ENCODE peak calls at places on chromosomes 16 and 17, in seven cellular contexts. C, N, D, I, Y, F and G are unnamed samples.

GRCh38 chr16:66895999-66896398 is 15.7 kb downstream of the PDP2 start:
- DNase-seq in N (no peak), F (no peak), D (no peak), Y (no peak), C (no peak), I (no peak), G (no peak)

GRCh38 chr16:28186752-28187151 is 25.0 kb downstream of the XPO6 start:
- DNase-seq in F (no peak), Y (no peak), I (no peak), N (no peak), C (no peak), D (no peak), G (no peak)

GRCh38 chr16:2490190-2491105 is 15.5 kb downstream of the TBC1D24 start:
- DNase-seq in I (no peak), C (no peak), N (no peak), D (no peak), Y (no peak), F (no peak), G (no peak)

GRCh38 chr17:79955167-79955549 is 80.5 kb downstream of the TBC1D16 start:
- DNase-seq in Y (no peak), D (no peak), F (peak), N (peak), C (no peak), I (no peak), G (no peak)

GRCh38 chr17:81491193-81491592 is 21.4 kb downstream of the ACTG1 start:
- DNase-seq in C (no peak), Y (no peak), I (peak), N (no peak), D (no peak), F (no peak), G (no peak)

GRCh38 chr17:18141210-18141803 is 32.8 kb downstream of the MYO15A start:
- DNase-seq in I (no peak), N (no peak), Y (peak), D (peak), C (peak), F (no peak), G (no peak)

GRCh38 chr16:7014756-7015155 is 317.9 kb upstream of the RBFOX1 start:
- DNase-seq in F (no peak), I (no peak), Y (no peak), N (no peak), D (no peak), C (no peak), G (no peak)

GRCh38 chr17:81556175-81556691 is 4.1 kb upstream of the FAAP100 start:
- DNase-seq in Y (no peak), I (no peak), D (no peak), C (no peak), N (no peak), F (no peak), G (no peak)

GRCh38 chr17:31745964-31746650 is 112.9 kb downstream of the COPRS start:
- DNase-seq in I (no peak), D (no peak), C (no peak), F (no peak), Y (no peak), N (no peak), G (no peak)

GRCh38 chr16:47018223-47018891 is 44.9 kb upstream of the DNAJA2 start:
- DNase-seq in Y (no peak), C (peak), I (no peak), N (no peak), F (no peak), D (peak), G (no peak)

GRCh38 chr17:51608251-51608933 is 348.0 kb downstream of the UTP18 start:
- DNase-seq in I (no peak), Y (no peak), N (no peak), C (no peak), F (no peak), D (no peak), G (no peak)

GRCh38 chr16:21214086-21214485 is 2.7 kb upstream of the ZP2 start:
- DNase-seq in N (no peak), Y (no peak), F (no peak), D (no peak), C (no peak), I (no peak), G (no peak)

GRCh38 chr17:56085576-56086267 is 67.6 kb upstream of the ANKFN1 start:
- DNase-seq in C (no peak), N (no peak), Y (no peak), F (no peak), D (no peak), I (no peak), G (no peak)

GRCh38 chr16:23771027-23771426 is 16.2 kb downstream of the CHP2 start:
- DNase-seq in C (no peak), D (no peak), Y (no peak), F (no peak), N (no peak), I (no peak), G (no peak)

GRCh38 chr16:69301861-69302260 is 9.3 kb upstream of the VPS4A start:
- DNase-seq in Y (no peak), N (no peak), F (no peak), I (no peak), D (no peak), C (no peak), G (no peak)

GRCh38 chr17:47210105-47210504 is 957 bp downstream of the MYL4 start:
- DNase-seq in D (no peak), N (no peak), F (no peak), C (no peak), I (no peak), Y (no peak), G (no peak)

GRCh38 chr16:8675183-8676159 is 1.1 kb downstream of the ABAT start:
- DNase-seq in D (no peak), Y (no peak), F (no peak), C (no peak), N (no peak), I (no peak), G (no peak)

GRCh38 chr16:53495325-53495724 is 7.7 kb downstream of the AKTIP start:
- DNase-seq in I (no peak), N (no peak), C (no peak), Y (no peak), D (no peak), F (no peak), G (no peak)

GRCh38 chr17:61005358-61005757 is 327.7 kb downstream of the BCAS3 start:
- DNase-seq in F (no peak), D (no peak), Y (no peak), N (no peak), C (peak), I (peak), G (no peak)

DNA sequence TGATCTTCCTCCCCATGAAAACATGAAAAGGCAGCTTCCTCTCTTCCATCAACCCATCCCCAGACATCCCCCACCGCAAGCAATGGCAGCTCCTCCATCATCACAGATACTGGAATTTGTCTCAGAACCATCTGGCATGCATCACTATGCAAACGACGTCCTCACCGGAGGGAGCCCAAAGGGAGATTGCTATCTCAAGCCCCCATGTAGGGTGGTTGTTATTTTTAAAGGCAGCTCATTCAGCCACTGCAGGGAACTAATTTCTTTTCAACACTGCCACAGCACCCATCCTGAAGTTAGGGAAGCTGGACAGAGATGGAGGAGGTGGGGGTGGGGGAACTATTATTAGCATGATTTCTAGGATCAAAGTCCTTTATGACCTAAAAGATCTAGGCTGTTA is 222.6 kb downstream of the FOXL1 start:
- DNase-seq in D (no peak), I (no peak), C (no peak), F (no peak), Y (no peak), N (no peak), G (no peak)
- TF ChIP-seq CTCF in D (no peak), I (no peak), C (no peak), F (no peak), Y (no peak), N (no peak), G (no peak)

DNA sequence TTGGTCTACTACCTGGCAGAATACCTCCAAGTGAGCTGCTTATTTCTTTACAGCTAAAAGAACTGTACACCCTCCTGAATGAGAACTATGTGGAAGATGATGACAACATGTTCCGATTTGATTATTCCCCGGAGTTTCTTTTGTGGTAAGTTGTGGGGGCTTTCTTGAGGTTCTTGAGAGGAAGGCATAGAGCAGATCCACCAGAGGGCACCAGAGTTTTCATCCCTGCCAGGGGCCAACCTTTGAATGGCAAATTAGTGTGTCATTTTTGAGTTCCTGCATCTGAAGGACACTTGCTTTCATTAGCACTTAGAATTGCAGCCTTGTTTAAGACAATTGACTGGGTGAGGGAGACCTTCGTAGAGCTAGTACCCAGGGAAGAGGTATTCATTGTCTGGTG is 35.0 kb downstream of the NMT1 start:
- DNase-seq in C (no peak), N (no peak), Y (no peak), F (no peak), I (no peak), D (no peak), G (no peak)
- TF ChIP-seq CTCF in C (peak), N (peak), Y (peak), F (peak), I (peak), D (peak), G (peak)

GRCh38 chr16:77686385-77686784 is 35.9 kb upstream of the NUDT7 start:
- DNase-seq in Y (no peak), F (no peak), D (no peak), I (no peak), C (no peak), N (no peak), G (no peak)
- TF ChIP-seq CTCF in Y (no peak), F (no peak), D (no peak), I (no peak), C (no peak), N (no peak), G (no peak)

GRCh38 chr17:9115446-9116265 is 94.3 kb downstream of the NTN1 start:
- DNase-seq in Y (peak), N (no peak), D (peak), I (peak), C (peak), F (peak), G (peak)
- TF ChIP-seq CTCF in Y (peak), N (peak), D (no peak), I (peak), C (peak), F (peak), G (no peak)

DNA sequence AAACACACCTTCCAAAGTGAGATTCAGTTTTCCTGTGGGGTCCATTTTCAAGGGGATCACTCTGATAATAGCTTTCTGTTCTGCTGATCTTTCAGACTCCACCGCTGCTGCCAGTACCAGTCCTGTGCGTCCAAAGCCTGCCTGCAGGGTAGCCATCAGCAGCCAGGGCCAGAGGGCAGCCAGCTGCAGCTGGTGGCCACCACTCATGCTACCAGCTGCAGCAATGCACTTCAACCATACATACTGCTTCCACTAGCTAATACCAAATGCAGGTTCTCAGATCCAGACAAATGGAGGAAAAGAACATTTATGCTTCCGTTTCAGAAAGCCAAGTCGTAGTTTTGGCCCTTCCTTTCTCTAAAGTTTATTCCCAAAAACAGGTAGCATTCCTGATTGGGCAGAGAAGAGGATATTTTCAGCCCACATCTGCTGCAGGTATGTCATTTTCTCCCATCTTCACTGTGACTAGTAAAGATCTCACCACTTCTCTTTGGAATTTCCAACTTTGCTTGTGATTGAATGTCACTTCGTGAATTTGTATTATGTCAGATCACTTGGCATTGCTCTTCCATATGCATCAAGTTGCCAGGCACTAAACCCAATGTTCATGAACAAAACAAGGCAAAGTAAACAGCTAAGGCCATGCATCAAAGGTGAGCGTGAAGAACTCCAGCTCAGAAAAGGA is 1.8 kb downstream of the RNF43 start:
- DNase-seq in C (no peak), N (no peak), D (peak), Y (no peak), I (peak), F (peak), G (no peak)
- TF ChIP-seq CTCF in C (no peak), N (no peak), D (no peak), Y (no peak), I (no peak), F (peak), G (no peak)

DNA sequence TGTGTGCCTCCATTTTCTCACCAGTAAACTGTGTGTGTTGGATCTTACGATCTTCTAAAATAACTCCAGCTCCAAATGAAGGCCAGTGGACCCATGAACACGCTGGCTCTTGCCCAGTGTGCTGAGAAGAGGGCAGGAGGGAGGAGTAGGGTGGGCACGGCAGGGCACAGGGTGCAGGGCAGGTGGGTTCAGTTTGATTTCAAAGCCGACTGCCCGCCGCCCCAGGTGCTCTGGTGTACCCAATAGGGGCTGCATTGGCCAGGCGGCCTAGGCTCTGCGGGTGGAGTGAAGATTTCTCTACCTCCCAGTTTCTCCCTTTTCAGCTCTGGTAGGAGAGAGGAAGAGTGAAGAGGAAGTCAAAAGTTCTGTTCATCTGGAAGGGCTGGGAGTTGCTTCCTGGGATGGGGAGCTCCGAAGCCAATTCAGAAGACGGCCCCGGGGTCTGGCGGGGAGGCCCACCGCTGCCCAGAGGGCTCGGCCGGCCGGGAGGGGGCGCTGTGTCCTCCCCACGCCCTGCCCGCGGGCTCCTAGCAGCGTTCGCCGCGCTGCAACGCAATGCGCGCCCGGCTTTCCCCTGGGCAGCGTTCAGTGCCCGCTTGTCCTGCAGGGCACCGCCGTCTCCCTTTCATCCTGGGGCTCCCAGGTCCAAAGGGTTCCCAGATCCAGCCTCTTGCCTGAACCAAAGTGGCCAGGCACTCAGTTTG is 1.1 kb upstream of the CRHR1 start:
- DNase-seq in F (no peak), I (no peak), C (no peak), Y (no peak), D (peak), N (peak), G (no peak)
- TF ChIP-seq CTCF in F (peak), I (peak), C (peak), Y (no peak), D (peak), N (peak), G (peak)

GRCh38 chr17:12664894-12665262 is 812 bp upstream of the MYOCD start:
- DNase-seq in C (no peak), N (no peak), Y (no peak), I (no peak), F (no peak), D (no peak), G (no peak)

GRCh38 chr17:12665263-12666210 is at the start of gene MYOCD:
- DNase-seq in Y (no peak), D (peak), C (peak), I (peak), N (no peak), F (peak), G (no peak)

GRCh38 chr17:12666718-12667117 is 1.0 kb downstream of the MYOCD start:
- DNase-seq in Y (no peak), C (no peak), F (no peak), D (no peak), I (no peak), N (no peak), G (no peak)

GRCh38 chr17:12664252-12664651 is 1.4 kb upstream of the MYOCD start:
- DNase-seq in Y (no peak), D (no peak), F (no peak), C (no peak), I (no peak), N (no peak), G (no peak)

DNA sequence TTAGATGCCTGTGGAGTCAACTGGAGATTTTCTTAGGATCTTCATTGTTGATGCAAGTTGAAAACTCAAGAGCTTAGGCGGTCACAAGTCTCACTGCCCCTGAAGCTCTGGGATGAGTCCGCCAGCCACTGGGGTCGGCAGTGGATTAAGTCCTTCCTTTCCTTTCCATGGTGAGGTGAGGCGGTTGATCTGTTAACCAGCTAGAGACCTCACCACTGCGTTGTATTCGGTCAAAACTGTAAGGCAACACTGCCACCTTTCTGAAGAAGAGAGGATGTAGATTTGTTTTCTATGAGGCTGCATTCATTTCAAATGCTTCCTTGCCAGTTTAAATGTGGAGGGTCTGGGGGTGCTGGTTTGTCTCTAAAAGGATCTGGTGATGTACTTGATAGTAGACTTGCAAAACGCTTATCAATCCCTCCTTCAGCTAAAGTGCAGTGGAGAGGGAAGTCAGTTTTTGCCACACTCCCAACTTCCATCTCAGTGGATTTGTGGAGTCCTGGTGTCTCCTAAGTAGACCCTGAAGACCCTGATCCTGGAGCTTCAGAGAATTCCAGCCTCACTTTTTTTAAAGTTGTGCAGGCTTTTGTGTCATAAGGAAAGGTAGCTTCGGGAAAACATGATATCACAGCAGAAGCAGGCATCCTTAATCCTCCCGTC is 1.7 kb downstream of the MYOCD start:
- DNase-seq in C (peak), N (no peak), Y (peak), F (no peak), I (no peak), D (peak), G (no peak)
- TF ChIP-seq CTCF in C (peak), N (peak), Y (peak), F (peak), I (peak), D (peak), G (peak)